ENCODE peak calls at places on chromosomes 2 and 18, in five cellular contexts. C is K562, Z is HepG2, J is endothelial cell of umbilical vein, R is A549. K is an unnamed sample.

GRCh38 chr2:224881846-224882245 is 160.4 kb downstream of the DOCK10 start:
- DNase-seq in R (peak; percentile 41), Z (no peak), C (no peak), J (no peak), K (no peak)

GRCh38 chr18:69400253-69400975 is at the start of gene DOK6:
- DNase-seq in R (peak; percentile 16), C (no peak), J (peak; percentile 53), Z (peak; percentile 84), K (peak; percentile 67)

GRCh38 chr2:241965931-241966412 is 96.4 kb downstream of the RTP5 start:
- DNase-seq in C (peak; percentile 65), J (peak; percentile 73), Z (peak; percentile 18), R (no peak), K (no peak)

GRCh38 chr2:223523541-223523940 is 78.6 kb downstream of the SCG2 start:
- DNase-seq in R (peak; percentile 16), J (no peak), Z (no peak), C (no peak), K (no peak)

GRCh38 chr2:31935370-31935769 is 75.4 kb downstream of the MEMO1 start:
- DNase-seq in Z (no peak), J (no peak), C (no peak), R (no peak), K (no peak)

GRCh38 chr2:141555876-141556470 is 574.8 kb downstream of the LRP1B start:
- DNase-seq in Z (no peak), R (no peak), C (no peak), J (no peak), K (no peak)

GRCh38 chr2:128421286-128421685 is 102.6 kb upstream of the HS6ST1 start:
- DNase-seq in J (no peak), C (no peak), Z (no peak), R (no peak), K (no peak)

GRCh38 chr2:134677866-134678774 is 40.7 kb downstream of the TMEM163 start:
- DNase-seq in R (no peak), C (no peak), J (peak; percentile 29), Z (no peak), K (no peak)

GRCh38 chr2:88199912-88200682 is 30.0 kb downstream of the THNSL2 start:
- DNase-seq in J (no peak), C (peak; percentile 40), Z (peak; percentile 33), R (no peak), K (peak; percentile 67)

GRCh38 chr2:238596571-238597551 is 170.1 kb downstream of the ASB1 start:
- DNase-seq in C (no peak), J (peak; percentile 93), Z (peak; percentile 70), R (peak; percentile 95), K (no peak)

GRCh38 chr18:24208270-24209035 is 69.6 kb downstream of the CABYR start:
- DNase-seq in C (no peak), Z (no peak), R (no peak), J (no peak), K (no peak)

GRCh38 chr2:223197046-223197445 is 145.1 kb downstream of the KCNE4 start:
- DNase-seq in C (no peak), Z (no peak), J (no peak), R (no peak), K (no peak)

GRCh38 chr2:33666879-33667278 is 67.8 kb upstream of the FAM98A start:
- DNase-seq in R (no peak), J (no peak), C (no peak), Z (no peak), K (no peak)

GRCh38 chr2:67485431-67485830 is 88.3 kb downstream of the ETAA1 start:
- DNase-seq in Z (no peak), J (peak; percentile 32), R (no peak), C (no peak), K (no peak)

DNA sequence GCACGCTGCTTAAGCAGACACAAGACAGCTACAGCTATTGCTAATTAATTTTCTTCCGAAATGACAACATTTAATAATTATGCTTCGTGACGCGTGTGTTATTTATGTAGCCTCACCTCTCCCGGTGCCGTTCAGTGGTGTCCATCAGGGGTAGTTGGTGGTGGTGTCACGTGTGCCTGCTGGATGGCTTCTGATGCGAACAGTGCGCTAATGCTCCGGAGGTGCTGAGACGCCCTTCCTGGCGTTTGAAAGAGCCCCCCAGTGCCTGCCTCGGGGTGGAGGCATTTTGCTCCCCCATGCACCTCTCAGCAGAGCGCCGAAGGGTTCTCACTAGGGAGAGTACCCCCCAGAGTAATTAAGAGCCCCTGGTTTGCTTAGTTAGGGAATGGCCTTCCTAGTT is 39.6 kb downstream of the GLI2 start:
- DNase-seq in R (no peak), Z (no peak), C (no peak), J (no peak), K (no peak)
- TF ChIP-seq JUN in R (no peak), Z (no peak), C (no peak), J (no peak), K (no peak)

GRCh38 chr2:107197601-107198000 is 311.6 kb upstream of the ST6GAL2 start:
- DNase-seq in J (no peak), Z (no peak), C (no peak), R (peak; percentile 19), K (no peak)
- TF ChIP-seq JUN in J (no peak), Z (no peak), C (no peak), R (no peak), K (no peak)

GRCh38 chr2:192123847-192124246 is 70.9 kb downstream of the TMEFF2 start:
- DNase-seq in R (no peak), J (no peak), C (no peak), Z (no peak), K (no peak)
- TF ChIP-seq JUN in R (no peak), J (no peak), C (no peak), Z (no peak), K (no peak)

DNA sequence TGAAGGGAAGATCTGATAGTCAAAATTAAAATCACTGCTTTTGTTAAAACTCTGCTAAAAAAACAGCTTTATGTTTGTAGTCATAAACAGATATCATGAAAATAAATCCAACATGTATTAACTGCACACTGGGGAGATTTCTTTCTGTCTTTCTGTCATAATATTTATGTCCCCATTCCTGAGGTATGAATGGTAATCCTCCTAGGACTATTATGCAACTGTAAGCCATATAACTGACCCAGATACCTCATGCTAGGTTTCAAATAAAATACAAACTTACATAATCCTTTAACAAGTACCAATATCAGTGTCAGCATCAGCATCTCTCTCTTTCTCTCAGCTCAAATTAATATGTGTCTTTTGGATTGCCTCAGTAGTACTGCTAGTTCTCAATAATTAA is 18.2 kb downstream of the IFIH1 start:
- DNase-seq in R (no peak), J (no peak), Z (no peak), C (no peak), K (no peak)
- TF ChIP-seq JUN in R (no peak), J (no peak), Z (no peak), C (no peak), K (no peak)

GRCh38 chr2:74516650-74517049 is 2.4 kb downstream of the TLX2 start:
- DNase-seq in Z (no peak), C (no peak), J (no peak), R (no peak), K (no peak)

GRCh38 chr2:74515271-74516069 is 1.2 kb downstream of the TLX2 start:
- DNase-seq in C (no peak), J (no peak), R (no peak), Z (no peak), K (peak; percentile 60)

GRCh38 chr2:74513605-74514367 is 464 bp upstream of the TLX2 start:
- DNase-seq in J (peak; percentile 9), Z (no peak), C (no peak), R (no peak), K (peak; percentile 39)

GRCh38 chr2:74514368-74515270 is at the start of gene TLX2:
- DNase-seq in C (no peak), J (no peak), R (peak; percentile 51), Z (no peak), K (peak; percentile 50)

GRCh38 chr2:74516070-74516633 is 1.9 kb downstream of the TLX2 start:
- DNase-seq in C (no peak), Z (no peak), R (no peak), J (peak; percentile 61), K (peak; percentile 93)
- TF ChIP-seq JUN in C (no peak), Z (no peak), R (no peak), J (no peak), K (peak; percentile 93)

GRCh38 chr2:84705858-84706257 is 175.0 kb downstream of the TRABD2A start:
- DNase-seq in R (no peak), C (no peak), Z (no peak), J (no peak), K (no peak)

GRCh38 chr2:84702941-84703340 is 177.9 kb downstream of the TRABD2A start:
- DNase-seq in C (no peak), Z (no peak), J (no peak), R (no peak), K (no peak)

GRCh38 chr2:84703831-84704230 is 177.1 kb downstream of the TRABD2A start:
- DNase-seq in Z (no peak), J (no peak), C (no peak), R (no peak), K (no peak)

GRCh38 chr2:84701880-84702279 is 179.0 kb downstream of the TRABD2A start:
- DNase-seq in J (no peak), R (no peak), C (no peak), Z (no peak), K (no peak)

GRCh38 chr2:84704505-84705244 is 176.2 kb downstream of the TRABD2A start:
- DNase-seq in J (no peak), R (no peak), Z (no peak), C (no peak), K (no peak)
- TF ChIP-seq JUN in J (no peak), R (no peak), Z (no peak), C (no peak), K (no peak)

DNA sequence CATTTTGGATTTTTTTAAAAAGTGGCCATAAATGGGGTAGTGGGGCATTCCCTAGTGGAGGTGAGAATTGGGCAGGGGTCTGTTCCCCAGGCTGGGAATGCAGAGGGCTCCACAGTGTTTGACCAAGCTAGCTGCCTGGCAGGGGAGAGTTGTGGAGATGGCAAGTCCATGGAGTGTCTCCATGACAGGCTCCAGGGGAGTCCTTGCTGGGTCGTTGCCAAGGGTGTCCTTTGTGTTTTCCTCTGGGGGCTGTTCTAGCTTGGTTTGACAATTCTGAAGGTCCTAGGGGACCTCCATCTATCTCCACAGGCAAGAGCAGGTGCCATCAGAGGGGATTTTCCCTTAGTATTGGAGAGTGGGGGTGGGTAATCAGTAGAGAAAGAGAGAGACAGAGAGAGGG is 265.3 kb downstream of the DYSF start:
- DNase-seq in Z (no peak), R (no peak), J (no peak), C (no peak), K (no peak)
- TF ChIP-seq JUN in Z (no peak), R (no peak), J (no peak), C (no peak), K (no peak)

DNA sequence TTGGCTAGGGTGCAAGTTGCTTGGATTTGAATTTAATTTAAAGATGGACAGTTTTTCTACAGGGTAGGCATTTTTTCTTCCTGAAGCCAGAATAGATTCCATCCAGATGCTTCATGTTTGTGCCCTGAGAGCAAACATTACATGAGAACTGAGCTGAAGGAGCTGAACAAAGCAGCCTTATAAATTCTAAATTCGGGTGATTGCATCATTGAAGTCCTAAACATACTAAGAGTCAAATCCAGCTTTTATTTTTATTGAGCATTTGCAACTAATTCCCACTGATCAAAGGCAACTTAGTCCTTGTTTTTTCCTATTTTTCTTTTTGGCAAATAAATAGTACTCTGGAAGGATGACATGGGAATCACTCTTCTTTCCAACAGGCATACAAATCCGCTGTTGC is 828.0 kb downstream of the SLC4A3 start:
- DNase-seq in R (no peak), Z (no peak), J (no peak), C (no peak), K (no peak)
- TF ChIP-seq JUN in R (no peak), Z (no peak), J (no peak), C (no peak), K (no peak)